ENCODE peak calls at places on chromosomes 3 and 15, in ten cellular contexts. One of them, this sample, is unnamed.

GRCh38 chr15:30649952-30650929 is 24.3 kb downstream of the ARHGAP11B start:
- DNase-seq in CD8-positive, alpha-beta T cell: no peak
- DNase-seq in hepatocyte: no peak
- DNase-seq in GM18507: peak; percentile 15
- DNase-seq in skeletal muscle cell: no peak
- DNase-seq in G401: no peak
- DNase-seq in GM19239: peak; percentile 16
- DNase-seq in SW480: no peak
- DNase-seq in NCI-H1092: no peak
- DNase-seq in H4: peak; percentile 30
- DNase-seq in this sample: no peak

GRCh38 chr3:71056327-71056726 is 527.2 kb downstream of the FOXP1 start:
- DNase-seq in H4: no peak
- DNase-seq in CD8-positive, alpha-beta T cell: no peak
- DNase-seq in SW480: no peak
- DNase-seq in G401: no peak
- DNase-seq in GM19239: no peak
- DNase-seq in GM18507: no peak
- DNase-seq in hepatocyte: no peak
- DNase-seq in skeletal muscle cell: no peak
- DNase-seq in NCI-H1092: no peak
- DNase-seq in this sample: peak; percentile 17

GRCh38 chr15:65936317-65936716 is 67.0 kb downstream of the RAB11A start:
- DNase-seq in skeletal muscle cell: no peak
- DNase-seq in hepatocyte: no peak
- DNase-seq in GM19239: no peak
- DNase-seq in CD8-positive, alpha-beta T cell: no peak
- DNase-seq in NCI-H1092: peak; percentile 50
- DNase-seq in G401: peak; percentile 89
- DNase-seq in GM18507: no peak
- DNase-seq in H4: no peak
- DNase-seq in SW480: no peak
- DNase-seq in this sample: no peak

GRCh38 chr3:126345231-126345630 is 12.0 kb downstream of the KLF15 start:
- DNase-seq in skeletal muscle cell: no peak
- DNase-seq in H4: no peak
- DNase-seq in GM19239: no peak
- DNase-seq in G401: no peak
- DNase-seq in NCI-H1092: no peak
- DNase-seq in CD8-positive, alpha-beta T cell: no peak
- DNase-seq in GM18507: no peak
- DNase-seq in hepatocyte: no peak
- DNase-seq in SW480: no peak
- DNase-seq in this sample: no peak

GRCh38 chr15:42042602-42043400 is 22.0 kb upstream of the PLA2G4E start:
- DNase-seq in hepatocyte: no peak
- DNase-seq in CD8-positive, alpha-beta T cell: no peak
- DNase-seq in NCI-H1092: no peak
- DNase-seq in H4: no peak
- DNase-seq in GM18507: no peak
- DNase-seq in SW480: no peak
- DNase-seq in skeletal muscle cell: no peak
- DNase-seq in GM19239: no peak
- DNase-seq in G401: no peak
- DNase-seq in this sample: no peak

GRCh38 chr3:98821072-98821471 is 57.9 kb downstream of the ST3GAL6 start:
- DNase-seq in GM19239: no peak
- DNase-seq in CD8-positive, alpha-beta T cell: no peak
- DNase-seq in G401: no peak
- DNase-seq in hepatocyte: no peak
- DNase-seq in SW480: no peak
- DNase-seq in NCI-H1092: no peak
- DNase-seq in GM18507: no peak
- DNase-seq in skeletal muscle cell: no peak
- DNase-seq in H4: no peak
- DNase-seq in this sample: no peak

GRCh38 chr3:65676592-65676991 is 362.1 kb downstream of the MAGI1 start:
- DNase-seq in NCI-H1092: no peak
- DNase-seq in G401: no peak
- DNase-seq in H4: no peak
- DNase-seq in CD8-positive, alpha-beta T cell: no peak
- DNase-seq in GM18507: no peak
- DNase-seq in SW480: no peak
- DNase-seq in hepatocyte: no peak
- DNase-seq in skeletal muscle cell: no peak
- DNase-seq in GM19239: no peak
- DNase-seq in this sample: no peak

GRCh38 chr3:98901032-98901464 is 447 bp downstream of the DCBLD2 start:
- DNase-seq in GM19239: peak; percentile 10
- DNase-seq in skeletal muscle cell: no peak
- DNase-seq in GM18507: no peak
- DNase-seq in H4: peak; percentile 45
- DNase-seq in SW480: peak; percentile 63
- DNase-seq in G401: peak; percentile 62
- DNase-seq in NCI-H1092: peak; percentile 27
- DNase-seq in CD8-positive, alpha-beta T cell: no peak
- DNase-seq in hepatocyte: peak; percentile 77
- DNase-seq in this sample: peak; percentile 28

GRCh38 chr3:43659250-43659880 is 31.4 kb upstream of the ABHD5 start:
- DNase-seq in hepatocyte: no peak
- DNase-seq in H4: peak; percentile 10
- DNase-seq in SW480: peak; percentile 21
- DNase-seq in GM19239: no peak
- DNase-seq in GM18507: no peak
- DNase-seq in CD8-positive, alpha-beta T cell: no peak
- DNase-seq in NCI-H1092: no peak
- DNase-seq in skeletal muscle cell: no peak
- DNase-seq in G401: no peak
- DNase-seq in this sample: no peak

GRCh38 chr15:25862087-25862468 is 1.0 kb downstream of the ATP10A start:
- DNase-seq in GM18507: no peak
- DNase-seq in hepatocyte: no peak
- DNase-seq in SW480: no peak
- DNase-seq in CD8-positive, alpha-beta T cell: no peak
- DNase-seq in G401: no peak
- DNase-seq in NCI-H1092: no peak
- DNase-seq in GM19239: no peak
- DNase-seq in H4: no peak
- DNase-seq in skeletal muscle cell: no peak
- DNase-seq in this sample: peak; percentile 32

GRCh38 chr3:195849322-195850074 is 37.8 kb upstream of the MUC4 start:
- DNase-seq in CD8-positive, alpha-beta T cell: no peak
- DNase-seq in H4: no peak
- DNase-seq in SW480: no peak
- DNase-seq in NCI-H1092: no peak
- DNase-seq in GM19239: no peak
- DNase-seq in GM18507: no peak
- DNase-seq in skeletal muscle cell: no peak
- DNase-seq in hepatocyte: no peak
- DNase-seq in G401: peak; percentile 27
- DNase-seq in this sample: no peak

GRCh38 chr3:112649478-112649735 is 8.5 kb upstream of the CCDC80 start:
- DNase-seq in GM19239: no peak
- DNase-seq in H4: no peak
- DNase-seq in NCI-H1092: no peak
- DNase-seq in GM18507: no peak
- DNase-seq in hepatocyte: no peak
- DNase-seq in CD8-positive, alpha-beta T cell: no peak
- DNase-seq in G401: no peak
- DNase-seq in SW480: no peak
- DNase-seq in skeletal muscle cell: peak; percentile 70
- DNase-seq in this sample: peak; percentile 90

GRCh38 chr3:150227839-150228238 is 180.3 kb upstream of the TSC22D2 start:
- DNase-seq in GM19239: peak; percentile 8
- DNase-seq in H4: peak; percentile 79
- DNase-seq in G401: peak; percentile 23
- DNase-seq in hepatocyte: peak; percentile 88
- DNase-seq in SW480: peak; percentile 28
- DNase-seq in GM18507: peak; percentile 18
- DNase-seq in skeletal muscle cell: no peak
- DNase-seq in NCI-H1092: peak; percentile 73
- DNase-seq in CD8-positive, alpha-beta T cell: no peak
- DNase-seq in this sample: no peak

GRCh38 chr3:168570404-168571173 is 474.9 kb upstream of the GOLIM4 start:
- DNase-seq in GM18507: no peak
- DNase-seq in SW480: no peak
- DNase-seq in skeletal muscle cell: no peak
- DNase-seq in G401: no peak
- DNase-seq in NCI-H1092: no peak
- DNase-seq in H4: no peak
- DNase-seq in CD8-positive, alpha-beta T cell: no peak
- DNase-seq in hepatocyte: no peak
- DNase-seq in GM19239: no peak
- DNase-seq in this sample: no peak

GRCh38 chr3:141355242-141355641 is 13.1 kb upstream of the ZBTB38 start:
- DNase-seq in CD8-positive, alpha-beta T cell: no peak
- DNase-seq in GM18507: no peak
- DNase-seq in skeletal muscle cell: no peak
- DNase-seq in NCI-H1092: no peak
- DNase-seq in SW480: no peak
- DNase-seq in GM19239: no peak
- DNase-seq in G401: no peak
- DNase-seq in H4: no peak
- DNase-seq in hepatocyte: no peak
- DNase-seq in this sample: no peak

GRCh38 chr15:90540768-90541167 is 11.0 kb downstream of the CRTC3 start:
- DNase-seq in H4: no peak
- DNase-seq in GM19239: no peak
- DNase-seq in GM18507: no peak
- DNase-seq in CD8-positive, alpha-beta T cell: no peak
- DNase-seq in SW480: no peak
- DNase-seq in NCI-H1092: no peak
- DNase-seq in hepatocyte: no peak
- DNase-seq in skeletal muscle cell: no peak
- DNase-seq in G401: no peak
- DNase-seq in this sample: no peak

This sample was measured in GM04504.